ENCODE peak calls at places on chromosomes 11 and 22, in ten cellular contexts. L is heart left ventricle, A is right atrium auricular region, B is left ventricle myocardium inferior, P is PC-9, O is psoas muscle, K is K562, Y is cardiac muscle cell, Q is OCI-LY7, S is esophagus muscularis mucosa. F is an unnamed sample. For H3K4me1, the result is how much of the 10 kb centered on the place peaks cover.

GRCh38 chr11:29816359-29816758 is 200.5 kb downstream of the KCNA4 start:
- DNase-seq in L (no peak), B (no peak), S (no peak), K (no peak), Y (no peak), P (no peak), O (no peak), A (no peak), Q (no peak), F (no peak)

GRCh38 chr11:24965780-24966179 is 468.9 kb downstream of the LUZP2 start:
- DNase-seq in Q (no peak), Y (no peak), O (no peak), P (no peak), K (no peak), S (no peak), A (no peak), B (no peak), L (no peak), F (no peak)

GRCh38 chr11:8692417-8692816 is 9.8 kb downstream of the RPL27A start:
- DNase-seq in S (no peak), Y (no peak), B (no peak), A (no peak), O (no peak), K (no peak), P (no peak), Q (no peak), L (no peak), F (peak)

GRCh38 chr11:102727890-102728289 is 3.1 kb upstream of the MMP8 start:
- DNase-seq in Y (no peak), K (no peak), A (no peak), P (no peak), S (no peak), Q (no peak), B (no peak), L (no peak), O (no peak), F (no peak)

GRCh38 chr11:126602993-126603392 is 247.5 kb downstream of the ST3GAL4 start:
- DNase-seq in O (no peak), B (no peak), K (no peak), P (no peak), L (no peak), S (no peak), Y (no peak), A (no peak), Q (no peak), F (no peak)

GRCh38 chr11:69075421-69076128 is 26.8 kb downstream of the TPCN2 start:
- DNase-seq in K (peak), S (peak), B (peak), Q (no peak), A (peak), L (peak), O (peak), Y (no peak), P (no peak), F (peak)

GRCh38 chr11:8577791-8578581 is 16.0 kb downstream of the STK33 start:
- DNase-seq in Q (no peak), O (no peak), K (no peak), Y (no peak), S (no peak), L (no peak), A (no peak), B (no peak), P (no peak), F (no peak)

GRCh38 chr11:120139316-120140069 is 1.6 kb upstream of the TRIM29 start:
- DNase-seq in Y (no peak), S (no peak), P (no peak), A (no peak), O (no peak), K (no peak), Q (no peak), L (no peak), B (no peak), F (no peak)

GRCh38 chr22:38412435-38413084 is 42.4 kb downstream of the KCNJ4 start:
- DNase-seq in A (peak), O (peak), Y (no peak), L (no peak), S (peak), P (peak), B (no peak), Q (no peak), K (peak), F (peak)
- TF ChIP-seq CTCF in A (peak), O (peak), Y (peak), L (peak), S (peak), P (peak), B (peak), Q (peak), K (peak), F (peak)

GRCh38 chr11:134272381-134273316 is 3.5 kb upstream of the GLB1L3 start:
- DNase-seq in B (no peak), A (peak), L (no peak), P (no peak), Q (no peak), S (no peak), Y (peak), O (no peak), K (peak), F (no peak)

GRCh38 chr11:134267466-134267865 is 8.7 kb upstream of the GLB1L3 start:
- DNase-seq in P (no peak), S (no peak), O (no peak), Q (no peak), A (no peak), Y (no peak), L (no peak), K (no peak), B (no peak), F (no peak)

GRCh38 chr11:134271978-134272377 is 4.2 kb upstream of the GLB1L3 start:
- DNase-seq in Q (no peak), K (no peak), O (no peak), B (no peak), A (no peak), S (no peak), Y (no peak), P (no peak), L (no peak), F (no peak)

GRCh38 chr11:134267966-134268365 is 8.2 kb upstream of the GLB1L3 start:
- DNase-seq in O (no peak), K (no peak), B (no peak), A (no peak), L (no peak), Y (no peak), P (no peak), S (no peak), Q (no peak), F (no peak)

GRCh38 chr11:134270250-134270714 is 5.9 kb upstream of the GLB1L3 start:
- DNase-seq in Y (no peak), O (no peak), S (no peak), P (no peak), L (no peak), B (no peak), K (no peak), A (no peak), Q (no peak), F (no peak)
- H3K27ac ChIP-seq in Y (no peak), O (no peak), S (no peak), P (no peak), L (no peak), B (no peak), K (no peak), A (no peak), Q (no peak), F (no peak)

GRCh38 chr11:87301785-87302540 is 264.2 kb downstream of the TMEM135 start:
- DNase-seq in L (no peak), P (no peak), B (no peak), S (no peak), Q (no peak), O (no peak), K (no peak), A (no peak), Y (no peak), F (no peak)
- H3K4me1 ChIP-seq in L (under half), P (under half), B (half or more), S (under half), Q (under half), O (under half), K (under half), A (under half), Y (half or more), F (under half)

DNA sequence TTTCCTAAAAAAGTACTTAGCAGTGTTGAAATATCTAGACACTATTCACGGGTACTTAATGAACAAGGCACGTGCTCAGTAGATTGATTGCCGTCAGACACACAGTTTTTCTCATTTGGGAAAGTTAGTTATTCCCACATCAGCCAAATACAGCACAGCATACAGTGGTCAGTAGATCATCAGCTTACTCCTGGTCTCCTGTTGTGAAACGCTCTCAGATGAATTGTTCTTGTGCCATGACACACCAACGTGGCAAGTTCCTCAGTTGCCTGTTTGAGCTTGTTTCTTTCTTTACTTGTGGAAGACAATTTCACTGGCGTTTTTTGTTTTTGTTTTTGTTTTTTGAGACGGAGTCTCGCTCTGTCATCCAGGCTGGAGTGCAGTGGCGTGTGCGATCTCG is 8.6 kb downstream of the TAB1 start:
- DNase-seq in L (no peak), S (no peak), A (no peak), Q (no peak), Y (no peak), K (no peak), B (no peak), P (no peak), O (no peak), F (no peak)
- TF ChIP-seq CTCF in L (no peak), S (no peak), A (no peak), Q (no peak), Y (no peak), K (no peak), B (no peak), P (no peak), O (no peak), F (no peak)

DNA sequence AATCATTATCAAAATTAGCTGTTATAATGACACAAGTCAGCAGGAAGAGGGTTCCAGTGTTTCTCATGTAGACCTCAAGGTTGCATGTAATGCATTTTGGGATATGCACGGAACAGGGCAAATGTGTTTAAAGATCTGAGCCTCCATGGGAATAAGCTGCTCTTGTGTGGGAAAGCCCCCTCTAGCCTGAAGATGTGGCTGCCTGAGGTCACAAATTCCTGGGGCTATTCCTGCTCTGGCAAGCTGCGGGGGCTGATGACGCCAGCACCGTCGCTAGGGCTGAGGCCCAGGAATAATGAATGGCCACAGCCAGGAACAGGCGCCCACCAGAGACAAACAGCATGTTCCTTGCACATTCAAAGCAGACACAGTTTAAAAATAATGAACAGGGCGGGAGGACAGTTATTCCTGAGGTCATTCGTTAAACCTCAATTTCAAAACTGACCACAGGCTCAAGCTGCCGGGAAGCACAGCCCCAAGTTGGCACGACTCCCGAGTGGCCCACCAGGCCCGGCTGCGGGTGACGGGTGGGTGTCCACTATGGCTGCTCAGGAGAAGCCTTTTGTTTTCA is 11.7 kb downstream of the OSBPL5 start:
- DNase-seq in O (peak), S (no peak), B (peak), P (no peak), K (no peak), A (peak), Y (no peak), Q (no peak), L (peak), F (peak)
- H3K27ac ChIP-seq in O (peak), S (peak), B (peak), P (no peak), K (no peak), A (peak), Y (peak), Q (no peak), L (peak), F (peak)

GRCh38 chr11:72772059-72772458 is 19.9 kb upstream of the ARAP1 start:
- DNase-seq in A (no peak), Y (no peak), L (no peak), K (no peak), Q (no peak), P (no peak), B (no peak), O (peak), S (no peak), F (no peak)
- H3K4me1 ChIP-seq in A (under half), Y (under half), L (under half), K (under half), Q (under half), P (under half), B (under half), O (under half), S (half or more), F (under half)

GRCh38 chr11:1310772-1311468 is 1.5 kb upstream of the TOLLIP start:
- DNase-seq in O (no peak), A (no peak), L (no peak), Y (no peak), Q (peak), K (no peak), S (no peak), P (no peak), B (no peak), F (peak)
- TF ChIP-seq CTCF in O (no peak), A (no peak), L (no peak), Y (no peak), Q (no peak), K (no peak), S (no peak), P (no peak), B (no peak), F (no peak)

GRCh38 chr22:37930952-37931440 is 22.4 kb downstream of the C22orf23 start:
- DNase-seq in B (no peak), K (no peak), O (no peak), L (no peak), A (no peak), Y (no peak), P (no peak), S (no peak), Q (no peak), F (no peak)
- H3K27ac ChIP-seq in B (peak), K (no peak), O (no peak), L (no peak), A (no peak), Y (no peak), P (no peak), S (peak), Q (peak), F (no peak)

DNA sequence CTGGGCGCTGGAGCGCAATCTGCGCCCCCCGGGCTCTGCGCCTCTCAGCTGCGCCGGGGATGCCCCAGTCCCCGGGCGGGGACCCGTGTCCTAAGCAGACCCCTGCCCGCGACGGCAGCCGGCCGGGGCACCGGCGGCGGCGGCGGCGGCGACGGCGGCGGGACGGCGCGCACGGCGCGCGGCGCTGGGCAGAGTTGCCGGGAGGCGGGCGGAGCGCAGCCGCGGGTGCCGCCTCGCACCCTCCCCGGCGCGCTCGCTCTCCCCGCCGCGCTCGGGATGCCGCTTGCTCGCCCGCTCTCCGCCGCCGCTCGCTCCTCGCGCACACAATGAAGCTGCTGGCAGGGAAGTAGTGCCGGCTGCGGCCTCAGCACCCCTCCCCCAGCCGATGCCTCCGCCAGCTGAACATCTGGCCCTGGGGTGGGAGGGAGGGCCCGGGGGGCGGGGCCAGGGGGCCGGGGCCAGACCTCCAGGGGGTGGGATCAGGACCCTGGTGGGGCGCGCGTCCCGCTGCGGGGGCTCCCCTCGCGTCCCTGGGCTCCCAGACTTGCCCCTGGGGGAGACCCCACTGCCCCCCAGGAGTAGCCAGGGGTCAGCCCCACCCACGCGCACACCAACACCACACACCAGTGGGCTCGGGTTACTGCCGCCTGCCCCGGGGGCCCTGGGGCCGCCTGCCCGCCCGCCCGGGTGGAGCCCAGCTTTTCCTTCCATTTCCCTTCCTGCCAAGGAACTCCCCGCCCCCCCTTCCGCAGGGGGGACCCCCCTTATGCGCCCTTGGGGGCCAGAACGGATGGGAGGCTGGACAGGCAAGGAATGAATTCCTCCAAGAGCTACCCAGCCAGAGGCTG is at the start of gene RCOR2:
- DNase-seq in Q (peak), A (peak), B (peak), S (no peak), P (peak), L (peak), Y (peak), K (peak), O (peak), F (peak)
- H3K4me1 ChIP-seq in Q (under half), A (half or more), B (half or more), S (half or more), P (under half), L (half or more), Y (under half), K (under half), O (under half), F (under half)